ENCODE peak calls at places on chromosome 18, in five cellular contexts. One of them, this sample, is unnamed.

GRCh38 chr18:72752220-72752619 is 115.6 kb downstream of the NETO1 start:
- DNase-seq in H1: no peak
- DNase-seq in GM12878: no peak
- DNase-seq in HepG2: peak; percentile 1
- DNase-seq in HCT116: no peak
- DNase-seq in this sample: no peak

GRCh38 chr18:6145645-6146308 is 250.5 kb upstream of the TMEM200C start:
- DNase-seq in H1: no peak
- DNase-seq in GM12878: no peak
- DNase-seq in HepG2: no peak
- DNase-seq in HCT116: no peak
- DNase-seq in this sample: no peak

GRCh38 chr18:49537232-49537876 is 24.5 kb upstream of the LIPG start:
- DNase-seq in H1: no peak
- DNase-seq in GM12878: no peak
- DNase-seq in HepG2: no peak
- DNase-seq in HCT116: no peak
- DNase-seq in this sample: no peak

GRCh38 chr18:62586781-62587487 is 64.1 kb downstream of the ZCCHC2 start:
- DNase-seq in H1: peak; percentile 49
- DNase-seq in GM12878: no peak
- DNase-seq in HepG2: no peak
- DNase-seq in HCT116: no peak
- DNase-seq in this sample: peak; percentile 11

GRCh38 chr18:60493066-60493465 is 120.5 kb upstream of the MC4R start:
- DNase-seq in H1: peak; percentile 53
- DNase-seq in GM12878: no peak
- DNase-seq in HepG2: no peak
- DNase-seq in HCT116: no peak
- DNase-seq in this sample: no peak

GRCh38 chr18:12165038-12165768 is 71.6 kb downstream of the ANKRD62 start:
- DNase-seq in H1: no peak
- DNase-seq in GM12878: no peak
- DNase-seq in HepG2: no peak
- DNase-seq in HCT116: no peak
- DNase-seq in this sample: no peak

GRCh38 chr18:34834897-34835296 is 124.8 kb downstream of the DTNA start:
- DNase-seq in H1: no peak
- DNase-seq in GM12878: no peak
- DNase-seq in HepG2: no peak
- DNase-seq in HCT116: no peak
- DNase-seq in this sample: no peak

GRCh38 chr18:3321133-3321812 is 59.3 kb downstream of the MYL12B start:
- DNase-seq in H1: no peak
- DNase-seq in GM12878: no peak
- DNase-seq in HepG2: no peak
- DNase-seq in HCT116: no peak
- DNase-seq in this sample: no peak

GRCh38 chr18:15198116-15198389 is 450.1 kb downstream of the ANKRD30B start:
- DNase-seq in H1: no peak
- DNase-seq in GM12878: no peak
- DNase-seq in HepG2: no peak
- DNase-seq in HCT116: no peak
- DNase-seq in this sample: no peak

GRCh38 chr18:78242307-78242643 is 737.3 kb upstream of the SALL3 start:
- DNase-seq in H1: no peak
- DNase-seq in GM12878: no peak
- DNase-seq in HepG2: no peak
- DNase-seq in HCT116: no peak
- DNase-seq in this sample: no peak

GRCh38 chr18:55539240-55539639 is 48.8 kb downstream of the TCF4 start:
- DNase-seq in H1: no peak
- DNase-seq in GM12878: no peak
- DNase-seq in HepG2: no peak
- DNase-seq in HCT116: no peak
- DNase-seq in this sample: no peak

GRCh38 chr18:60053747-60054304 is 154.0 kb downstream of the PMAIP1 start:
- DNase-seq in H1: no peak
- DNase-seq in GM12878: peak; percentile 8
- DNase-seq in HepG2: peak; percentile 60
- DNase-seq in HCT116: peak; percentile 97
- DNase-seq in this sample: peak; percentile 73

GRCh38 chr18:26215247-26215970 is 10.8 kb upstream of the TAF4B start:
- DNase-seq in H1: no peak
- DNase-seq in GM12878: peak; percentile 71
- DNase-seq in HepG2: no peak
- DNase-seq in HCT116: no peak
- DNase-seq in this sample: no peak

GRCh38 chr18:73947180-73947989 is 200.2 kb downstream of the FBXO15 start:
- DNase-seq in H1: no peak
- DNase-seq in GM12878: no peak
- DNase-seq in HepG2: no peak
- DNase-seq in HCT116: no peak
- DNase-seq in this sample: no peak

GRCh38 chr18:8947576-8947975 is 154.9 kb upstream of the NDUFV2 start:
- DNase-seq in H1: no peak
- DNase-seq in GM12878: no peak
- DNase-seq in HepG2: no peak
- DNase-seq in HCT116: no peak
- DNase-seq in this sample: no peak

GRCh38 chr18:56509656-56510055 is 128.7 kb downstream of the TXNL1 start:
- DNase-seq in H1: no peak
- DNase-seq in GM12878: no peak
- DNase-seq in HepG2: no peak
- DNase-seq in HCT116: no peak
- DNase-seq in this sample: no peak

GRCh38 chr18:74251297-74252031 is 40.3 kb downstream of the CYB5A start:
- DNase-seq in H1: no peak
- DNase-seq in GM12878: no peak
- DNase-seq in HepG2: peak; percentile 49
- DNase-seq in HCT116: no peak
- DNase-seq in this sample: peak; percentile 51

GRCh38 chr18:78672862-78673446 is 306.7 kb upstream of the SALL3 start:
- DNase-seq in H1: no peak
- DNase-seq in GM12878: no peak
- DNase-seq in HepG2: no peak
- DNase-seq in HCT116: no peak
- DNase-seq in this sample: no peak

GRCh38 chr18:69655816-69656215 is 255.1 kb downstream of the DOK6 start:
- DNase-seq in H1: no peak
- DNase-seq in GM12878: no peak
- DNase-seq in HepG2: no peak
- DNase-seq in HCT116: no peak
- DNase-seq in this sample: no peak

GRCh38 chr18:76948345-76948744 is 126.0 kb downstream of the ZNF236 start:
- DNase-seq in H1: no peak
- DNase-seq in GM12878: no peak
- DNase-seq in HepG2: no peak
- DNase-seq in HCT116: no peak
- DNase-seq in this sample: no peak

GRCh38 chr18:43563780-43564179 is 286.5 kb upstream of the SYT4 start:
- DNase-seq in H1: no peak
- DNase-seq in GM12878: no peak
- DNase-seq in HepG2: peak; percentile 12
- DNase-seq in HCT116: no peak
- DNase-seq in this sample: no peak

DNA sequence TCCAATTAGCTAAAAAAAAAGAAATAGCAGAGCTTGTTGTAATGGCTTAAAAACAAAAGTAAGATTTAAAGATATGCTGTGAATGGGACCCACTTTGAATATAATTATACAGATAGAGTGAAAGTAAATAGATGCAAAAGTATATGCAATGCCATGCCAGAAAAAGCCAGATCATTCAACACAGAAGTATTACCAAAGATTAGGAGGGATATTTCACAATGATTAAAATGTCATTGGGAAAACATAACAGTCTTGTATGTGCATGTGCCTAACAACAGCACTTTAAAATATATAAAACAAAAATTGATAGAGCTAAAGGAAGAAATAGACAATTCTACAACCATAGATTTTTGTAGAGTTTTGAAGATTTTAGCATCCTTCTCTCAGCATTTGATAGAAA is 19.9 kb upstream of the SIGLEC15 start:
- DNase-seq in H1: no peak
- DNase-seq in GM12878: no peak
- DNase-seq in HepG2: no peak
- DNase-seq in HCT116: no peak
- DNase-seq in this sample: no peak
- H3K9ac ChIP-seq in H1: no peak overlapping the region
- H3K9ac ChIP-seq in GM12878: no peak overlapping the region
- H3K9ac ChIP-seq in HepG2: no peak overlapping the region
- H3K9ac ChIP-seq in HCT116: no peak overlapping the region
- H3K9ac ChIP-seq in this sample: no peak overlapping the region

GRCh38 chr18:23921716-23922285 is 92.8 kb upstream of the TTC39C start:
- DNase-seq in H1: no peak
- DNase-seq in GM12878: no peak
- DNase-seq in HepG2: no peak
- DNase-seq in HCT116: no peak
- DNase-seq in this sample: no peak

GRCh38 chr18:23926590-23926989 is 88.0 kb upstream of the TTC39C start:
- DNase-seq in H1: no peak
- DNase-seq in GM12878: no peak
- DNase-seq in HepG2: peak; percentile 14
- DNase-seq in HCT116: no peak
- DNase-seq in this sample: no peak

GRCh38 chr18:23927821-23928746 is 86.5 kb upstream of the TTC39C start:
- DNase-seq in H1: no peak
- DNase-seq in GM12878: no peak
- DNase-seq in HepG2: no peak
- DNase-seq in HCT116: no peak
- DNase-seq in this sample: no peak

GRCh38 chr18:23922939-23923338 is 91.6 kb upstream of the TTC39C start:
- DNase-seq in H1: no peak
- DNase-seq in GM12878: no peak
- DNase-seq in HepG2: no peak
- DNase-seq in HCT116: no peak
- DNase-seq in this sample: no peak

DNA sequence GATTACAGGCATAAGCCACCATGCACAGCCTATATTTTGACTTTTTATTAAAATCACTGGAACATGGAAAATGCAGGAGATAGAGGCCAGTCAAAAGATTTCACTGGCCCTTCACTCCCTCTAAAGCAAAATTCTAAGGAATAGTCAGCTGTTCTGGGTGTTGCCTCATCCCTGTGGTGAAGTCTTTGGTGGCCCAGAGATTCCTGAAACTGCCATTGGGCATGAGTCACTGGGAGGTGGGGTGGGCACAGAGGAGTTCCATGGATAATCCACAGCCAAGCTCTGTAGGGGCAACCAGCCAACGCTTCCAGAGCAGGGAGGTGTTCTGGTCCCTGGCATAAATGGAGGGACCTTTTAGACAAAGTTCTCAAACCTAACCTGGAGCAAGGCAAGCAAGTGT is 89.7 kb upstream of the TTC39C start:
- DNase-seq in H1: no peak
- DNase-seq in GM12878: no peak
- DNase-seq in HepG2: no peak
- DNase-seq in HCT116: no peak
- DNase-seq in this sample: no peak
- TF ChIP-seq ZNF274 in H1: no peak
- TF ChIP-seq ZNF274 in GM12878: no peak
- TF ChIP-seq ZNF274 in HepG2: no peak
- TF ChIP-seq ZNF274 in HCT116: no peak
- TF ChIP-seq ZNF274 in this sample: no peak

DNA sequence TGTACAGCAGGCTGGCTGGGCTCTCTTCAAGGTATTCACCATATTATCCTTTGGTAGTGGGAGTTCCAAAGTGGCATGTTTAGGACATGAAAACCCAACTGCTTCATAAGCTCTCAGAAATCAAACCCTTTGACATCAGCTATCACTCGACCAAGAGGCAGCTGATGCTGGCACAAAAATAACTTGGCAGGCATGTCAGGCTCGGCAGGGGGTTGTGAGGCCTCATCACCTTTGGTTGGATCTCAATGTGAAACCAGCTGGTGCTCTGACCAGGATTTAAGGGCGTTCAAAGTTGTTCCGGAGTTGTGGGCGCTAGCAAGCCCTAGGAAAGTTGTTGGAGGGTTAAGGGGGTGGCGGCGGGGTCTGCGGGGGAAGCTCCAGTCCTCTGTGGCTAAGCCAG is 172.0 kb downstream of the FHOD3 start:
- DNase-seq in H1: no peak
- DNase-seq in GM12878: no peak
- DNase-seq in HepG2: no peak
- DNase-seq in HCT116: no peak
- DNase-seq in this sample: no peak
- TF ChIP-seq POLR2A in H1: no peak
- TF ChIP-seq POLR2A in GM12878: no peak
- TF ChIP-seq POLR2A in HepG2: no peak
- TF ChIP-seq POLR2A in HCT116: no peak
- TF ChIP-seq POLR2A in this sample: no peak

GRCh38 chr18:22695674-22696073 is 237.5 kb upstream of the RBBP8 start:
- DNase-seq in H1: no peak
- DNase-seq in GM12878: no peak
- DNase-seq in HepG2: no peak
- DNase-seq in HCT116: no peak
- DNase-seq in this sample: no peak
- H3K9ac ChIP-seq in H1: no peak overlapping the region
- H3K9ac ChIP-seq in GM12878: no peak overlapping the region
- H3K9ac ChIP-seq in HepG2: no peak overlapping the region
- H3K9ac ChIP-seq in HCT116: no peak overlapping the region
- H3K9ac ChIP-seq in this sample: no peak overlapping the region

GRCh38 chr18:79769698-79770500 is 27.8 kb upstream of the KCNG2 start:
- DNase-seq in H1: peak; percentile 19
- DNase-seq in GM12878: no peak
- DNase-seq in HepG2: no peak
- DNase-seq in HCT116: no peak
- DNase-seq in this sample: no peak
- TF ChIP-seq ZNF274 in H1: no peak
- TF ChIP-seq ZNF274 in GM12878: no peak
- TF ChIP-seq ZNF274 in HepG2: no peak
- TF ChIP-seq ZNF274 in HCT116: no peak
- TF ChIP-seq ZNF274 in this sample: no peak

DNA sequence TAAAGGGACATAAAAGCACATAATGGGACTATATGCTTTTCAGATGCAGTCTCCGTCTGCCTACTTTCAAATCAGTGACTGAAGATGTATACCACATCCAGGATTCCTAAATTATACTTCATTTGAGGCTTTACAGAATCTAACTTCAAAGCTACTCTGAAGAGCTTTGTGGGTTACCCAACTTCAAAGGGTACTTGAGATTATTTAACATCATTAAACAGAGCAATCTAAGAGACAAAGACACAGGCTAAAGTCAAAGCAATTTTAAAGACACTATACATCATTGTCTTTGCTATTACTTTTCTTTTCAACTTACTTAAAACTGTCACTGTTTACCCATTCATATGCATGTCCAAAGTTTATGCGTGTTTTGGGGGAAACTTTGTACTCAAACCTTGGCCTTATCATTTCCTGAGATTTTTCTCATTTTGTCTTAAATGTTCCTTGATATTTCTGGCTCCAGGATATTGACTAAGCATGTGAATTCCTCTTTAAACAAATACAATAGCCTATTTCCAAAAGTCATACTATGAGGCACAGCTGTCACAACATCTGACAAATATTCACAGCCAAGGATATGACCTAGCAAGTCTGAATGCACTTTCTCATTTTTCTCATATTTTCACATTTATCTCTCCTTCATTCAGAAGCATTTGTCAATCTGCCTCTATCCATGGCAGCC is 1985.1 kb upstream of the PIK3C3 start:
- DNase-seq in H1: no peak
- DNase-seq in GM12878: no peak
- DNase-seq in HepG2: no peak
- DNase-seq in HCT116: no peak
- DNase-seq in this sample: no peak
- TF ChIP-seq POLR2A in H1: no peak
- TF ChIP-seq POLR2A in GM12878: no peak
- TF ChIP-seq POLR2A in HepG2: no peak
- TF ChIP-seq POLR2A in HCT116: no peak
- TF ChIP-seq POLR2A in this sample: no peak